ENCODE peak calls at places on chromosomes 12 and 14, in four cellular contexts. Y is NCI-H2081, X is left colon, I is choroid plexus epithelial cell. T is an unnamed sample.

GRCh38 chr12:47990351-47991105 is 13.7 kb downstream of the COL2A1 start:
- DNase-seq in Y (no peak), I (peak; percentile 66), X (no peak), T (no peak)

GRCh38 chr14:81990312-81990761 is 456.7 kb upstream of the SEL1L start:
- DNase-seq in Y (peak; percentile 64), X (no peak), I (peak; percentile 70), T (peak; percentile 35)

GRCh38 chr14:60090864-60091519 is 731 bp upstream of the PCNX4 start:
- DNase-seq in I (peak; percentile 90), Y (peak; percentile 37), X (peak; percentile 46), T (peak; percentile 26)

GRCh38 chr14:52220924-52221802 is 46.3 kb upstream of the PTGDR start:
- DNase-seq in I (no peak), X (no peak), Y (no peak), T (no peak)

GRCh38 chr14:23580152-23580926 is 1.7 kb upstream of the JPH4 start:
- DNase-seq in Y (no peak), X (no peak), I (no peak), T (no peak)

GRCh38 chr14:80164991-80165390 is 46.3 kb downstream of the DIO2 start:
- DNase-seq in X (no peak), I (peak; percentile 61), Y (no peak), T (no peak)

GRCh38 chr12:90770861-90771260 is 184.1 kb downstream of the CCER1 start:
- DNase-seq in Y (no peak), X (no peak), I (no peak), T (no peak)

GRCh38 chr12:3326850-3327780 is 163.9 kb upstream of the PRMT8 start:
- DNase-seq in Y (no peak), I (no peak), X (no peak), T (no peak)

GRCh38 chr12:67338426-67338825 is 69.3 kb downstream of the CAND1 start:
- DNase-seq in I (no peak), X (no peak), Y (no peak), T (no peak)

GRCh38 chr12:82425241-82425640 is 66.9 kb downstream of the METTL25 start:
- DNase-seq in X (no peak), Y (no peak), I (peak; percentile 68), T (no peak)

GRCh38 chr12:123071401-123072304 is 79.2 kb downstream of the PITPNM2 start:
- DNase-seq in Y (no peak), X (peak; percentile 44), I (peak; percentile 25), T (no peak)

GRCh38 chr12:130878193-130879185 is 6.6 kb downstream of the RAN start:
- DNase-seq in X (no peak), Y (no peak), I (no peak), T (no peak)

GRCh38 chr12:83660727-83661126 is 974.0 kb downstream of the TMTC2 start:
- DNase-seq in I (no peak), Y (no peak), X (no peak), T (no peak)

GRCh38 chr12:118429703-118430383 is 53.5 kb downstream of the SUDS3 start:
- DNase-seq in I (no peak), Y (no peak), X (peak; percentile 29), T (no peak)

GRCh38 chr14:77206261-77206824 is 24.7 kb downstream of the TMEM63C start:
- DNase-seq in Y (no peak), X (no peak), I (no peak), T (no peak)

GRCh38 chr14:106549064-106549463 is 1022.7 kb downstream of the TMEM121 start:
- DNase-seq in X (no peak), Y (no peak), I (no peak), T (no peak)

GRCh38 chr14:75471059-75471458 is 43.2 kb downstream of the JDP2 start:
- DNase-seq in X (peak; percentile 33), I (no peak), Y (no peak), T (no peak)

GRCh38 chr14:25833341-25834121 is 764.3 kb downstream of the NOVA1 start:
- DNase-seq in Y (peak; percentile 76), X (no peak), I (peak; percentile 80), T (peak; percentile 39)

GRCh38 chr12:51533799-51534198 is 57.2 kb upstream of the SCN8A start:
- DNase-seq in Y (no peak), X (no peak), I (peak; percentile 16), T (no peak)

GRCh38 chr14:20441466-20441865 is 5.5 kb upstream of the KLHL33 start:
- DNase-seq in X (no peak), I (no peak), Y (no peak), T (no peak)

GRCh38 chr14:63155511-63156189 is 48.6 kb upstream of the RHOJ start:
- DNase-seq in I (peak; percentile 33), X (no peak), Y (no peak), T (no peak)

GRCh38 chr12:11486623-11487444 is 91.5 kb upstream of the PRB2 start:
- DNase-seq in X (peak; percentile 58), I (peak; percentile 93), Y (peak; percentile 83), T (peak; percentile 73)

GRCh38 chr12:70576341-70577282 is 60.6 kb downstream of the PTPRB start:
- DNase-seq in I (peak; percentile 92), X (no peak), Y (peak; percentile 58), T (peak; percentile 86)

GRCh38 chr12:34386621-34387255 is 364.4 kb downstream of the ALG10 start:
- DNase-seq in Y (no peak), I (no peak), X (no peak), T (no peak)

GRCh38 chr12:7374423-7375144 is 69.4 kb downstream of the CD163L1 start:
- DNase-seq in X (no peak), Y (no peak), I (peak; percentile 38), T (no peak)

T was measured in T47D.